ENCODE peak calls at places on chromosomes 7 and 10, in four cellular contexts. One of them, this sample, is unnamed.
A peak's percentile ranks its signal among the peaks of the same experiment; 100 is the strongest.

GRCh38 chr7:15199482-15199881 is 296.9 kb upstream of the DGKB start:
- DNase-seq in body of pancreas: no peak
- DNase-seq in neural crest cell: no peak
- DNase-seq in mesothelial cell of epicardium: no peak
- DNase-seq in this sample: no peak

GRCh38 chr10:83603708-83604107 is 535.6 kb upstream of the GHITM start:
- DNase-seq in body of pancreas: no peak
- DNase-seq in mesothelial cell of epicardium: no peak
- DNase-seq in neural crest cell: no peak
- DNase-seq in this sample: no peak

GRCh38 chr7:117025891-117026290 is 72.6 kb downstream of the ST7 start:
- DNase-seq in body of pancreas: no peak
- DNase-seq in mesothelial cell of epicardium: no peak
- DNase-seq in neural crest cell: no peak
- DNase-seq in this sample: no peak

GRCh38 chr10:120453886-120454285 is 3.1 kb upstream of the PLPP4 start:
- DNase-seq in body of pancreas: no peak
- DNase-seq in mesothelial cell of epicardium: no peak
- DNase-seq in neural crest cell: no peak
- DNase-seq in this sample: no peak

GRCh38 chr10:23370106-23370505 is 25.5 kb upstream of the C10orf67 start:
- DNase-seq in body of pancreas: no peak
- DNase-seq in neural crest cell: no peak
- DNase-seq in mesothelial cell of epicardium: no peak
- DNase-seq in this sample: no peak

GRCh38 chr7:105682331-105683070 is 101.2 kb upstream of the EFCAB10 start:
- DNase-seq in mesothelial cell of epicardium: no peak
- DNase-seq in body of pancreas: no peak
- DNase-seq in neural crest cell: no peak
- DNase-seq in this sample: no peak

GRCh38 chr7:34675749-34676374 is 17.8 kb downstream of the NPSR1 start:
- DNase-seq in body of pancreas: peak; percentile 10
- DNase-seq in mesothelial cell of epicardium: no peak
- DNase-seq in neural crest cell: no peak
- DNase-seq in this sample: no peak

GRCh38 chr7:36278767-36279171 is 110.9 kb upstream of the ANLN start:
- DNase-seq in body of pancreas: no peak
- DNase-seq in mesothelial cell of epicardium: peak; percentile 65
- DNase-seq in neural crest cell: no peak
- DNase-seq in this sample: no peak

GRCh38 chr7:120856621-120857352 is 1.2 kb downstream of the TSPAN12 start:
- DNase-seq in neural crest cell: peak; percentile 60
- DNase-seq in body of pancreas: peak; percentile 28
- DNase-seq in mesothelial cell of epicardium: peak; percentile 48
- DNase-seq in this sample: no peak
- TF ChIP-seq CTCF in neural crest cell: no peak
- TF ChIP-seq CTCF in body of pancreas: no peak
- TF ChIP-seq CTCF in mesothelial cell of epicardium: no peak
- TF ChIP-seq CTCF in this sample: no peak

GRCh38 chr10:64648915-64649314 is 1127.7 kb downstream of the REEP3 start:
- DNase-seq in body of pancreas: peak; percentile 7
- DNase-seq in mesothelial cell of epicardium: no peak
- DNase-seq in neural crest cell: no peak
- DNase-seq in this sample: no peak
- TF ChIP-seq CTCF in body of pancreas: peak; percentile 15
- TF ChIP-seq CTCF in mesothelial cell of epicardium: no peak
- TF ChIP-seq CTCF in neural crest cell: peak; percentile 33
- TF ChIP-seq CTCF in this sample: no peak

DNA sequence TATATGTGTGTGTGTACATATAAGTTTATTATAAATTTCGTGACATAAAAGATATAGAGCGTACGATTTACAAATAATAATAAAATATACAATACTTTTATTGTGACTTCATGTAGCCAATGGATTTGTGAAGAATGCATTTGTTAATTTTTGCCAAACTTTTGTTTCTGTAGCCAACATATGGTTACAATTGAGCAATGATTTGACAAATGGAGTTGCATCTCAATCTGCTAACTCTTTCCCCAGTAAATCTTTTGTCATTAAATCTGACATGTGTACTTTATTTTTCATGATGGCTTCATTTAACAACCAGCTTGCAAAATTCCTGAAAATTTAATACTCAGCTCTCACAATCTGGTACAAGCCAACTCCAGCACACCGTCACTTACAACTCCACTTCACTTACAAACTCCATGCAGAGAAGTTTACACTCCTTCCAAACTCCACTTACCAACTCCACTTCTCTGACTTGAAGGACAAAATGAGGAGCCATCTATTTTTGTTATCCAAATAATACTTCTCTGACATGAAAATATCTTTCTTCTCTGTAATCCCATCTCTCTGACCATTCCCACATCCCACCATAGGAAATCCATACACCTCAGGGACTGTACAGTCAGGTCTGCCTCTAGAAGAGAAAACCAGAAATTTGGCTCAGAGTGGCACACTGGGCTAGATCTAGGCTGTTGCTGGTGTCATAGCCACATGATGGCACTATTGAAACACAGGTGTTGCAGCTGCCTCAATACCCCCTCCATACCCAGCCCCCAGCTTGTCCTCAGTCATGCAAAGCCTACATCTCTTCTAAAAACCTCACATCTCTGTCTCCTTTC is 26.6 kb upstream of the HIBADH start:
- DNase-seq in mesothelial cell of epicardium: no peak
- DNase-seq in neural crest cell: no peak
- DNase-seq in body of pancreas: peak; percentile 25
- DNase-seq in this sample: no peak
- TF ChIP-seq CTCF in mesothelial cell of epicardium: no peak
- TF ChIP-seq CTCF in neural crest cell: no peak
- TF ChIP-seq CTCF in body of pancreas: peak; percentile 49
- TF ChIP-seq CTCF in this sample: peak; percentile 66

GRCh38 chr10:98790817-98791216 is 344.1 kb upstream of the HPS1 start:
- DNase-seq in mesothelial cell of epicardium: no peak
- DNase-seq in neural crest cell: no peak
- DNase-seq in body of pancreas: no peak
- DNase-seq in this sample: no peak
- TF ChIP-seq CTCF in mesothelial cell of epicardium: peak; percentile 20
- TF ChIP-seq CTCF in neural crest cell: peak; percentile 61
- TF ChIP-seq CTCF in body of pancreas: no peak
- TF ChIP-seq CTCF in this sample: peak; percentile 47

DNA sequence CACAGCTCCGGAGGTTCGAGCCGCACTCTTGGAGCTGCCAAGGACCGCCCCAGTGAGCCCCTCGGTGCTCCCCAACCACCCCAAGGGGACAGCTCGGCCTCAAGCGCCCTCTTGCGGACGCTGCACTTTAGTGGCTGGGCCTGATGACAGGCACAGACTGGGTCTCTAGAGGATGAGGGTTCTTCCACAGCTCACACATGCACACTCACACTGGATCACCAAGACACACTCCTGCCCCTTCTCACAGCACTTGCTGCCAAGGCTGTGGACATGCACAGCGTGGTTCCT is 2.1 kb downstream of the RET start:
- DNase-seq in mesothelial cell of epicardium: no peak
- DNase-seq in neural crest cell: peak; percentile 50
- DNase-seq in body of pancreas: no peak
- DNase-seq in this sample: peak; percentile 55
- TF ChIP-seq CTCF in mesothelial cell of epicardium: no peak
- TF ChIP-seq CTCF in neural crest cell: peak; percentile 60
- TF ChIP-seq CTCF in body of pancreas: no peak
- TF ChIP-seq CTCF in this sample: peak; percentile 39

GRCh38 chr10:78025685-78026364 is 3.5 kb downstream of the POLR3A start:
- DNase-seq in mesothelial cell of epicardium: no peak
- DNase-seq in body of pancreas: no peak
- DNase-seq in neural crest cell: no peak
- DNase-seq in this sample: no peak

GRCh38 chr10:78033623-78034470 is at the start of gene RPS24:
- DNase-seq in mesothelial cell of epicardium: peak; percentile 91
- DNase-seq in body of pancreas: peak; percentile 98
- DNase-seq in neural crest cell: peak; percentile 93
- DNase-seq in this sample: peak; percentile 91

GRCh38 chr10:78029294-78030226 is at the start of gene POLR3A:
- DNase-seq in neural crest cell: peak; percentile 91
- DNase-seq in mesothelial cell of epicardium: peak; percentile 88
- DNase-seq in body of pancreas: peak; percentile 98
- DNase-seq in this sample: peak; percentile 77

GRCh38 chr10:78023741-78024140 is 5.6 kb downstream of the POLR3A start:
- DNase-seq in body of pancreas: no peak
- DNase-seq in mesothelial cell of epicardium: no peak
- DNase-seq in neural crest cell: no peak
- DNase-seq in this sample: no peak

DNA sequence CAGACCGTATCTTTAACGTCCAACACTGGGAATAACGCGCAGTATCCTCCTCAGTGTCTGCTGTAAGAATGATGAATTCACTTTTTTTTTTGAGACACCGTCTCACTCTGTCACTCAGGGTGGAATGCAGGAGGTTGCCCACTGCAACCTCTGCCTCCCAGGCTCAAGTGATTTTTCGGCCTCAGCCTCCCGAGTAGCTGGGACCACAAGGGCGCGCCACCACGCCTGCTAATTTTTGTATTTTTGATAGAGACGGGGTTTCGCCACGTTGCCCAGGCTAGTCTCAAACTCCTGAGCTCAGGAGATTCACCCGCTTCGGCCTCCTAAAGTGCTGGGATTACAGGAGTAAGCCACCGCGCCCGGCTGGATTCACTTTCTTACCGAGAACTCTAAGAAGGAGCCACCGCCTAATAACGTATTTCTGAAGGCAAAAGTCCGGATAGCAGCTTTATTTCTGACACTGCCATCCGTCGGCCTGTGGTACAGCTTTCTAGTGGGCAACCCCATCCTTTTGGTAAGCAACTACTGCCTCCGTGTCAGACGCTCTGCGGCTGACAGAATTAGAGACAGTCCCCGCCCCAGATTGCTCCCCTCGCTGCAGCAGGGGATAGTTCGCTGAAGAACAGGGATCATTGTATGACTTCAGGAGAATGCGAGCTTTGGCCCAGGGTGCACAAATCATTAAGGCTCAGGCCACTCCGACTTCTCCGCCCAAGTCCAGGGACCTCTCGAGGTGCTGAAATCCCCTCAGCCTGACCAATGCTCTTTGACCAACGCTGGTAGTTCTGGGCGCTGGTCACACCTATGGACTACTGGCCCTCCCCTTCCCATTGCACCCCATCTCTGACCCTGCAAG is 649 bp downstream of the POLR3A start:
- DNase-seq in body of pancreas: peak; percentile 43
- DNase-seq in neural crest cell: no peak
- DNase-seq in mesothelial cell of epicardium: no peak
- DNase-seq in this sample: no peak
- TF ChIP-seq CTCF in body of pancreas: no peak
- TF ChIP-seq CTCF in neural crest cell: no peak
- TF ChIP-seq CTCF in mesothelial cell of epicardium: no peak
- TF ChIP-seq CTCF in this sample: peak; percentile 3

DNA sequence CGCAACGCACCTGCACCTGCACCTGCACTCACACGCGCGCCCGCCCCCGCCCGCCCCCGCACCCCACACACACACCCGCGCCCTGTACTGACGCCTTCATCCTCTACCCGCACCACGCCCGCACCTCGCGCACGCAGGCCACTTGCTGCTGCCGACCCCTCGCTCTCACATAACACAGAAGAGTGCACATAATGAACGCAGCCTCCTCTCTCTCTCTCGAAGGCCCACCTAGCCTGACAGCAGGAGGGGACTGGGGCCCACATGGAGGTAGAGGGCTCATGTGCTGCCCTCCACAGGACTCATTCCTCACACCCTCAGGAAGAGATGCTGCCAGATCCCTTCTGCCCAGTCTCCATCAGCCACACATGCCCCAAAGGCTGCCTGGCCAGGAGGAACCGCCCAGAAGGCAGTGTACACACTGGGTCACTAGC is 432 bp upstream of the CAMK2B start:
- DNase-seq in body of pancreas: no peak
- DNase-seq in neural crest cell: no peak
- DNase-seq in mesothelial cell of epicardium: no peak
- DNase-seq in this sample: no peak
- TF ChIP-seq CTCF in body of pancreas: no peak
- TF ChIP-seq CTCF in neural crest cell: no peak
- TF ChIP-seq CTCF in mesothelial cell of epicardium: no peak
- TF ChIP-seq CTCF in this sample: peak; percentile 8

DNA sequence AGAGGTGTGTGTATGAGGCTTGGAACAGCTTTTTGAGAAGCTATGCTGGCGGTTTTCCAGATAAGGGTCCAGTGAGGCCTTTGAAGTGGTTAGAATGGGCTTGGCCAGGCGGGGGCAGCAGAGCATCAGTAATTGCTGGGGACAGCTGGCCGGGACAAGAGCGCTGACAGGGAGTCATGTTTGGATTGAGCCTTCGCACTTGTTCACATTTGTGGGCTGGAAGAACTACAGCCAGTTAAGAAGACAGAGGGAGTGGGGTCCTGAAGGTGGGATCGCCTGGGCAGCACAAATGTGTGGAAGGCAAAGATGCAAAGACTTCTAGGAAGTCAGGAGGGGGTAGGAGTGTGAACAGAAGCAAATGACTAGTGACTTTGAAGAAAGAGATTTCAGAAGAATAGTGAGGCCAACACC is 12.8 kb upstream of the SDHAF3 start:
- DNase-seq in body of pancreas: peak; percentile 88
- DNase-seq in neural crest cell: peak; percentile 88
- DNase-seq in mesothelial cell of epicardium: peak; percentile 88
- DNase-seq in this sample: no peak
- TF ChIP-seq CTCF in body of pancreas: peak; percentile 88
- TF ChIP-seq CTCF in neural crest cell: peak; percentile 91
- TF ChIP-seq CTCF in mesothelial cell of epicardium: peak; percentile 52
- TF ChIP-seq CTCF in this sample: peak; percentile 92

GRCh38 chr10:99172130-99172738 is 63.4 kb downstream of the HPSE2 start:
- DNase-seq in neural crest cell: peak; percentile 52
- DNase-seq in mesothelial cell of epicardium: peak; percentile 55
- DNase-seq in body of pancreas: peak; percentile 44
- DNase-seq in this sample: no peak
- TF ChIP-seq CTCF in neural crest cell: peak; percentile 80
- TF ChIP-seq CTCF in mesothelial cell of epicardium: peak; percentile 44
- TF ChIP-seq CTCF in body of pancreas: peak; percentile 64
- TF ChIP-seq CTCF in this sample: peak; percentile 74

This sample was measured in D721Med.